ENCODE peak calls at places on chromosome 12, in five cellular contexts. X is HepG2, I is K562, J is GM12878, B is H1. Z is an unnamed sample.

GRCh38 chr12:6167327-6168280 is 32.6 kb upstream of the CD9 start:
- DNase-seq in X (peak), I (peak), J (peak), B (no peak), Z (no peak)

GRCh38 chr12:67909681-67910080 is 79.6 kb upstream of the IFNG-AS1 start:
- DNase-seq in X (no peak), I (no peak), J (no peak), B (no peak), Z (no peak)

GRCh38 chr12:108734200-108734906 is 3.0 kb upstream of the CORO1C start:
- DNase-seq in X (peak), I (peak), J (peak), B (no peak), Z (peak)

GRCh38 chr12:109818900-109819500 is 14.2 kb downstream of the TRPV4 start:
- DNase-seq in X (peak), I (no peak), J (no peak), B (no peak), Z (no peak)

GRCh38 chr12:42145552-42146215 is 1.0 kb upstream of the GXYLT1 start:
- DNase-seq in X (no peak), I (peak), J (no peak), B (no peak), Z (peak)

GRCh38 chr12:124621296-124621660 is 53.9 kb upstream of the NCOR2 start:
- DNase-seq in X (no peak), I (no peak), J (no peak), B (peak), Z (peak)

GRCh38 chr12:24791622-24792021 is 157.3 kb downstream of the BCAT1 start:
- DNase-seq in X (no peak), I (no peak), J (no peak), B (no peak), Z (no peak)

GRCh38 chr12:71607494-71608330 is 55.9 kb downstream of the ZFC3H1 start:
- DNase-seq in X (no peak), I (no peak), J (no peak), B (no peak), Z (no peak)

GRCh38 chr12:55703288-55703687 is 4.4 kb downstream of the ITGA7 start:
- DNase-seq in X (no peak), I (no peak), J (no peak), B (no peak), Z (no peak)

GRCh38 chr12:79274571-79275064 is 410.0 kb downstream of the SYT1 start:
- DNase-seq in X (no peak), I (no peak), J (no peak), B (no peak), Z (peak)

GRCh38 chr12:89231686-89232085 is 120.6 kb downstream of the DUSP6 start:
- DNase-seq in X (no peak), I (peak), J (no peak), B (no peak), Z (no peak)

GRCh38 chr12:82414926-82415325 is 56.6 kb downstream of the METTL25 start:
- DNase-seq in X (no peak), I (no peak), J (no peak), B (no peak), Z (no peak)

GRCh38 chr12:89244536-89244935 is 107.8 kb downstream of the DUSP6 start:
- DNase-seq in X (no peak), I (no peak), J (no peak), B (no peak), Z (no peak)

GRCh38 chr12:88643685-88644084 is 63.4 kb upstream of the KITLG start:
- DNase-seq in X (no peak), I (no peak), J (no peak), B (no peak), Z (no peak)

GRCh38 chr12:31518680-31519227 is 72.2 kb downstream of the DENND5B start:
- DNase-seq in X (peak), I (no peak), J (no peak), B (peak), Z (peak)

GRCh38 chr12:109951751-109952150 is 44.4 kb downstream of the GIT2 start:
- DNase-seq in X (no peak), I (no peak), J (no peak), B (no peak), Z (no peak)

GRCh38 chr12:74415633-74416032 is 122.0 kb upstream of the ATXN7L3B start:
- DNase-seq in X (peak), I (peak), J (no peak), B (no peak), Z (peak)

GRCh38 chr12:91562476-91562875 is 379.9 kb upstream of the DCN start:
- DNase-seq in X (no peak), I (no peak), J (no peak), B (no peak), Z (no peak)

GRCh38 chr12:1591029-1591428 is 3.4 kb downstream of the FBXL14 start:
- DNase-seq in X (no peak), I (peak), J (no peak), B (no peak), Z (no peak)

GRCh38 chr12:64678835-64679234 is 68.5 kb downstream of the RASSF3 start:
- DNase-seq in X (no peak), I (peak), J (no peak), B (no peak), Z (no peak)

GRCh38 chr12:66113471-66113870 is 17.1 kb downstream of the LLPH start:
- DNase-seq in X (no peak), I (no peak), J (no peak), B (no peak), Z (no peak)

GRCh38 chr12:94792690-94793089 is 142.3 kb upstream of the TMCC3 start:
- DNase-seq in X (no peak), I (no peak), J (no peak), B (no peak), Z (no peak)

GRCh38 chr12:99824900-99825562 is 159.7 kb downstream of the ANKS1B start:
- DNase-seq in X (no peak), I (no peak), J (no peak), B (no peak), Z (no peak)

GRCh38 chr12:54355104-54355815 is 9.0 kb downstream of the GPR84 start:
- DNase-seq in X (no peak), I (no peak), J (no peak), B (no peak), Z (peak)

GRCh38 chr12:119715268-119715620 is 47.3 kb downstream of the PRKAB1 start:
- DNase-seq in X (peak), I (no peak), J (no peak), B (no peak), Z (no peak)

GRCh38 chr12:70920251-70920851 is at the start of gene PTPRR:
- DNase-seq in X (no peak), I (no peak), J (no peak), B (no peak), Z (peak)

GRCh38 chr12:15520083-15520482 is 197.8 kb downstream of the PTPRO start:
- DNase-seq in X (no peak), I (no peak), J (no peak), B (no peak), Z (peak)

GRCh38 chr12:119020377-119021360 is 39.3 kb downstream of the SRRM4 start:
- DNase-seq in X (peak), I (peak), J (no peak), B (peak), Z (peak)

GRCh38 chr12:26746315-26746714 is 86.7 kb downstream of the ITPR2 start:
- DNase-seq in X (no peak), I (no peak), J (no peak), B (no peak), Z (no peak)

GRCh38 chr12:38904932-38905479 is 385 bp downstream of the CPNE8 start:
- DNase-seq in X (peak), I (peak), J (peak), B (no peak), Z (peak)

GRCh38 chr12:3160081-3160480 is 82.9 kb downstream of the TSPAN9 start:
- DNase-seq in X (no peak), I (no peak), J (no peak), B (no peak), Z (no peak)

GRCh38 chr12:109770104-109770860 is 56.7 kb downstream of the FAM222A start:
- DNase-seq in X (no peak), I (no peak), J (no peak), B (no peak), Z (no peak)

GRCh38 chr12:46472893-46473633 is 100.5 kb upstream of the SLC38A2 start:
- DNase-seq in X (peak), I (no peak), J (no peak), B (no peak), Z (no peak)

GRCh38 chr12:53575502-53576264 is 50.5 kb downstream of the ATF7 start:
- DNase-seq in X (no peak), I (peak), J (no peak), B (no peak), Z (no peak)

GRCh38 chr12:120825337-120825736 is 78.8 kb downstream of the SPPL3 start:
- DNase-seq in X (peak), I (no peak), J (no peak), B (no peak), Z (no peak)

GRCh38 chr12:10718279-10718821 is 4.8 kb downstream of the YBX3 start:
- DNase-seq in X (no peak), I (no peak), J (no peak), B (no peak), Z (peak)

GRCh38 chr12:12560587-12561304 is 1.9 kb downstream of the DUSP16 start:
- DNase-seq in X (peak), I (peak), J (peak), B (no peak), Z (peak)

GRCh38 chr12:47560408-47560807 is 145.4 kb downstream of the RPAP3 start:
- DNase-seq in X (no peak), I (no peak), J (no peak), B (no peak), Z (no peak)

GRCh38 chr12:53798575-53798974 is 46.8 kb upstream of the CISTR start:
- DNase-seq in X (peak), I (no peak), J (no peak), B (no peak), Z (no peak)

GRCh38 chr12:102483466-102483865 is 3.1 kb upstream of the IGF1 start:
- DNase-seq in X (no peak), I (peak), J (peak), B (no peak), Z (no peak)

GRCh38 chr12:57852620-57853509 is 6.3 kb upstream of the CTDSP2 start:
- DNase-seq in X (peak), I (no peak), J (no peak), B (peak), Z (peak)

GRCh38 chr12:57850924-57851323 is 4.4 kb upstream of the CTDSP2 start:
- DNase-seq in X (no peak), I (no peak), J (no peak), B (no peak), Z (peak)

GRCh38 chr12:57853864-57854556 is 7.5 kb upstream of the CTDSP2 start:
- DNase-seq in X (no peak), I (no peak), J (no peak), B (no peak), Z (no peak)

GRCh38 chr12:57852195-57852594 is 5.7 kb upstream of the CTDSP2 start:
- DNase-seq in X (no peak), I (no peak), J (no peak), B (no peak), Z (no peak)

DNA sequence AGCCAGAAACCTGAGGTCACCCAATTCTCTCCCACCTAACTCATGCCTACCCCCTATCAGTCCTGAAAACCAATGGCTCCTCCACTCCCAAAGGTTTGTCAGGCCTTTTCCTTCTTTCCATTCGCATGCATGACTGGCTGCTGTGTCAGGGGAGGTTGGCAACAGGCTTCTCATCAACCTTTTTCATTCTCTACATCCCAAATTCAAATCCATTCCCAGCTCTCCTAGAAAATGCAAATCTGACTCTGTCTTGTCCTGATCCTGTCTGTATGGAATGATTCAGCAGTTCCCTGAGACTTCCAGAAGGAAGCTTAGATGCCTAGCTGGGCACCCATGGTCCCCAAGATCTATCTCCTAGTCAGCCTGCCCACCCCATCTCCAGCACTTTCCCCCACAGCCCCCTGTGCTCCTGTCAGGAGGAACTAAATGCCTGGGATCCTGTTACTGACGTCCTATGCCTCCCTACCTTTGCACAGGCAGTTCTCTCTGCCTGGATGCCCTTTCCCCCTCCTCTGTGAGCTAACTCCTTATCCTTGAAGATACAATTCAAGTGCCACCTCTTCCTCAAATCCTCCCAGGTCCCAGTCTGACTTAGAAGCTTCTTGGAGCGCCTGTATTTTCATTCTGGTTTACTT is 5.1 kb upstream of the CTDSP2 start:
- DNase-seq in X (no peak), I (no peak), J (no peak), B (no peak), Z (no peak)
- TF ChIP-seq EZH2 in X (no peak), I (no peak), J (no peak), B (no peak), Z (no peak)

GRCh38 chr12:105330938-105331804 is 680 bp downstream of the C12orf75 start:
- DNase-seq in X (no peak), I (no peak), J (no peak), B (no peak), Z (peak)
- TF ChIP-seq CREB1 in X (no peak), I (no peak), J (no peak), B (no peak), Z (no peak)

DNA sequence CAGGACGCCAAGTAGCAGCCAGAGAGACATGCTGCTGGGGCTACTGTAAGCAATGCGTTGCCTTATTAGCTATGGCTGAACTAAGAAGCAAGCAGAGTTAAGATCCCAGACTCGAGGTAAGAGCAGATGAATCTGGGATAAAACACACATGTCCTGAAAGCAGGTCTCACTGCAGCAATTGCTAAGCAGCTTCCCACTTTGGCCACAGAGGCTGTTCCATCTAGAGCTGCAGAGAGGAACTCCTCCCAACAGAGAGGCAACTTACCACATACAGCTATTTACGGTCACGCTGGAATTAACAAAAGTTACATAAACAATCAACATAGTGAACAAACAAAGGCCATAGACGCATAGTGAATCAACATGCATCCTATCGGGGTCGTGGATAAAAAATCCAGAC is 90.2 kb downstream of the KSR2 start:
- DNase-seq in X (no peak), I (no peak), J (no peak), B (no peak), Z (no peak)
- TF ChIP-seq POLR2AphosphoS5 in X (no peak), I (no peak), J (no peak), B (no peak), Z (no peak)

GRCh38 chr12:4910502-4911315 is 1.0 kb downstream of the KCNA1 start:
- DNase-seq in X (no peak), I (no peak), J (no peak), B (no peak), Z (peak)
- TF ChIP-seq EZH2 in X (peak), I (no peak), J (no peak), B (peak), Z (peak)

GRCh38 chr12:111190741-111191526 is 178.0 kb downstream of the PHETA1 start:
- DNase-seq in X (no peak), I (no peak), J (no peak), B (no peak), Z (no peak)
- TF ChIP-seq CREB1 in X (no peak), I (no peak), J (no peak), B (no peak), Z (no peak)

GRCh38 chr12:123288751-123289346 is 17.2 kb upstream of the CDK2AP1 start:
- DNase-seq in X (no peak), I (no peak), J (no peak), B (no peak), Z (no peak)
- TF ChIP-seq POLR2AphosphoS5 in X (no peak), I (no peak), J (no peak), B (no peak), Z (no peak)

DNA sequence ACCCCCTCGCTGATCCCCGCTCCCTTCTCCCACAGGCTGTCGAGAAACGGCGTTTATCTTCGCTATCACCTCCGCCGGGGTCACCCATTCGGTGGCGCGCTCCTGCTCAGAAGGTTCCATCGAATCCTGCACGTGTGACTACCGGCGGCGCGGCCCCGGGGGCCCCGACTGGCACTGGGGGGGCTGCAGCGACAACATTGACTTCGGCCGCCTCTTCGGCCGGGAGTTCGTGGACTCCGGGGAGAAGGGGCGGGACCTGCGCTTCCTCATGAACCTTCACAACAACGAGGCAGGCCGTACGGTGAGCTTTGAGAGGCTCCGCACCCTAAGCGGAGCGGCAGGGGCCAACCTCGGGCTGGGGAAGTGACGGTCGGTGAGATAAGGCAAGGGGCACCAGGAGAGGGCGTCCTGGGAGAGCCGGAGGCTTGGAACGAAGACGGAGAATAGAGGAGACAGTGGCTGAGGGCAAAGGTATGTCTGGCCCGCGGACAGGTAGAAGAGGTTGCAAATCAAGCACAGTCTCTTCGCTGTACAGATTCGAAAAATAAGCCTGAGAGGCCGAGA is 2.3 kb downstream of the WNT1 start:
- DNase-seq in X (no peak), I (no peak), J (no peak), B (no peak), Z (peak)
- TF ChIP-seq EZH2 in X (no peak), I (peak), J (no peak), B (no peak), Z (peak)

Z was measured in GM23338.